ENCODE peak calls at places on chromosomes 11 and 22, in five cellular contexts. E, G, A, J and L are unnamed samples.

GRCh38 chr11:1863352-1864215 is 10.7 kb downstream of the LSP1 start:
- DNase-seq in G (peak), E (no peak), A (no peak), J (peak), L (peak)

GRCh38 chr11:3164138-3164539 is 971 bp downstream of the OSBPL5 start:
- DNase-seq in A (no peak), G (no peak), J (no peak), E (no peak), L (no peak)

GRCh38 chr22:22867996-22868715 is 19.5 kb upstream of the IGLL5 start:
- DNase-seq in J (no peak), E (no peak), A (no peak), G (no peak), L (no peak)

GRCh38 chr11:70503878-70504240 is 105.5 kb downstream of the CTTN start:
- DNase-seq in A (no peak), J (no peak), E (no peak), G (no peak), L (no peak)

GRCh38 chr11:112302226-112302868 is 41.7 kb upstream of the PLET1 start:
- DNase-seq in G (no peak), J (no peak), E (no peak), A (no peak), L (no peak)

GRCh38 chr22:46275455-46276129 is 7.8 kb downstream of the TTC38 start:
- DNase-seq in G (no peak), J (no peak), E (no peak), A (no peak), L (no peak)

GRCh38 chr11:134632347-134633119 is 220.5 kb upstream of the B3GAT1 start:
- DNase-seq in J (no peak), G (no peak), A (no peak), E (no peak), L (no peak)

GRCh38 chr11:126416542-126417090 is 61.1 kb downstream of the ST3GAL4 start:
- DNase-seq in G (no peak), A (peak), J (peak), E (peak), L (no peak)

GRCh38 chr11:287821-288327 is 1.1 kb upstream of the PGGHG start:
- DNase-seq in E (no peak), J (no peak), A (peak), G (no peak), L (no peak)

GRCh38 chr11:118263694-118264567 is at the start of gene MPZL2:
- DNase-seq in G (no peak), J (no peak), A (no peak), E (no peak), L (peak)

GRCh38 chr11:47539681-47540039 is 13.3 kb downstream of the CELF1 start:
- DNase-seq in J (no peak), A (no peak), E (no peak), G (no peak), L (no peak)

GRCh38 chr11:43278302-43278956 is 33.4 kb upstream of the API5 start:
- DNase-seq in E (no peak), G (peak), A (no peak), J (peak), L (peak)

GRCh38 chr11:47373876-47374820 is 4.2 kb downstream of the SPI1 start:
- DNase-seq in J (peak), G (peak), A (peak), E (peak), L (peak)

GRCh38 chr11:2911088-2912037 is 17.9 kb downstream of the PHLDA2 start:
- DNase-seq in E (no peak), A (no peak), G (no peak), J (no peak), L (peak)

GRCh38 chr11:93849751-93850584 is 450 bp downstream of the VSTM5 start:
- DNase-seq in A (no peak), J (no peak), E (no peak), G (no peak), L (no peak)

GRCh38 chr11:67439321-67440228 is 2.1 kb upstream of the PTPRCAP start:
- DNase-seq in G (no peak), A (peak), E (no peak), J (no peak), L (no peak)

GRCh38 chr22:24685804-24686203 is 82.8 kb downstream of the GGT1 start:
- DNase-seq in E (no peak), A (no peak), G (no peak), J (no peak), L (no peak)

GRCh38 chr22:32531955-32532818 is 57.6 kb downstream of the FBXO7 start:
- DNase-seq in G (peak), A (no peak), J (peak), E (no peak), L (no peak)

GRCh38 chr11:74749127-74749964 is 697 bp downstream of the RNF169 start:
- DNase-seq in E (no peak), G (no peak), J (no peak), A (peak), L (peak)

GRCh38 chr22:42084874-42085273 is 5.4 kb downstream of the SMDT1 start:
- DNase-seq in G (no peak), E (no peak), A (no peak), J (no peak), L (no peak)

GRCh38 chr11:2928605-2929510 is at the start of gene PHLDA2:
- DNase-seq in E (no peak), A (peak), J (no peak), G (peak), L (no peak)

GRCh38 chr11:42764936-42765335 is 546.9 kb upstream of the API5 start:
- DNase-seq in G (no peak), J (no peak), A (no peak), E (no peak), L (no peak)